ENCODE peak calls at places on chromosomes 6 and 20, in nine cellular contexts. G, Z, R, L, N, O, W, I and D are unnamed samples.

GRCh38 chr20:34943808-34944568 is 11.6 kb downstream of the GSS start:
- DNase-seq in G (no peak), O (no peak), N (no peak), W (no peak), L (no peak), Z (no peak), I (peak; percentile 41), R (no peak), D (peak; percentile 65)

GRCh38 chr20:25499855-25500434 is 85.4 kb downstream of the NINL start:
- DNase-seq in R (no peak), N (no peak), Z (no peak), L (no peak), G (no peak), W (no peak), I (no peak), O (no peak), D (no peak)

GRCh38 chr6:7561153-7561964 is 19.9 kb downstream of the DSP start:
- DNase-seq in L (peak; percentile 17), O (no peak), N (no peak), R (peak; percentile 96), Z (no peak), I (peak; percentile 89), W (no peak), G (peak; percentile 89), D (no peak)

GRCh38 chr6:3026811-3027626 is 27.3 kb downstream of the NQO2 start:
- DNase-seq in R (no peak), N (no peak), G (no peak), O (no peak), Z (no peak), W (no peak), I (no peak), L (no peak), D (no peak)

GRCh38 chr20:50050660-50051308 is 62.2 kb downstream of the UBE2V1 start:
- DNase-seq in G (no peak), I (no peak), Z (no peak), O (no peak), R (no peak), L (no peak), W (no peak), N (no peak), D (no peak)

GRCh38 chr20:20734475-20734948 is 22.1 kb upstream of the RALGAPA2 start:
- DNase-seq in I (no peak), O (no peak), N (no peak), R (no peak), Z (no peak), G (no peak), L (no peak), W (no peak), D (no peak)

GRCh38 chr20:61724376-61724775 is 341.3 kb downstream of the TAF4 start:
- DNase-seq in W (no peak), G (no peak), R (no peak), N (no peak), Z (no peak), O (no peak), L (peak; percentile 74), I (peak; percentile 16), D (peak; percentile 14)

GRCh38 chr20:32263398-32263954 is 14.0 kb upstream of the KIF3B start:
- DNase-seq in N (no peak), O (no peak), Z (no peak), G (no peak), I (no peak), L (no peak), R (no peak), W (no peak), D (no peak)

GRCh38 chr6:118993358-118993757 is 58.4 kb upstream of the MCM9 start:
- DNase-seq in O (no peak), W (no peak), I (no peak), Z (no peak), N (no peak), L (no peak), G (no peak), R (no peak), D (no peak)

GRCh38 chr6:57301755-57302154 is 15.7 kb upstream of the PRIM2 start:
- DNase-seq in N (no peak), W (no peak), Z (no peak), L (no peak), G (no peak), I (no peak), R (no peak), O (no peak), D (no peak)

GRCh38 chr6:31874084-31874670 is 4.6 kb downstream of the SLC44A4 start:
- DNase-seq in R (no peak), Z (no peak), W (no peak), I (no peak), N (no peak), O (no peak), G (no peak), L (no peak), D (no peak)

GRCh38 chr6:78947962-78948361 is 80.6 kb downstream of the IRAK1BP1 start:
- DNase-seq in W (no peak), R (no peak), L (no peak), Z (no peak), O (no peak), I (no peak), G (no peak), N (peak; percentile 65), D (peak; percentile 22)

GRCh38 chr20:56465997-56466396 is 2.4 kb upstream of the RTF2 start:
- DNase-seq in G (no peak), O (no peak), W (no peak), R (no peak), Z (no peak), N (no peak), L (no peak), I (no peak), D (no peak)

GRCh38 chr20:62276448-62276847 is 26.3 kb upstream of the ADRM1 start:
- DNase-seq in O (no peak), W (no peak), L (no peak), G (no peak), R (peak; percentile 49), I (no peak), Z (no peak), N (no peak), D (no peak)

GRCh38 chr6:144586986-144587385 is 301.9 kb downstream of the UTRN start:
- DNase-seq in W (no peak), L (no peak), R (no peak), Z (no peak), N (no peak), G (no peak), I (no peak), O (no peak), D (no peak)

GRCh38 chr6:28598757-28599686 is 73.3 kb downstream of the GPX5 start:
- DNase-seq in W (no peak), O (no peak), R (no peak), L (no peak), G (no peak), I (no peak), Z (no peak), N (no peak), D (no peak)

GRCh38 chr20:3720068-3720467 is 7.7 kb upstream of the SIGLEC1 start:
- DNase-seq in G (no peak), L (no peak), O (no peak), I (no peak), W (no peak), Z (no peak), N (no peak), R (no peak), D (no peak)

GRCh38 chr20:24648481-24648880 is 179.1 kb downstream of the SYNDIG1 start:
- DNase-seq in W (no peak), I (no peak), G (no peak), R (no peak), L (no peak), O (no peak), Z (no peak), N (no peak), D (no peak)